ENCODE peak calls at places on chromosomes 13 and 19, in four cellular contexts. One of them, this sample, is unnamed. For H3K9me1, the result is how much of the 10 kb centered on the place peaks cover.

GRCh38 chr13:47337781-47338507 is 441.1 kb upstream of the HTR2A start:
- DNase-seq in IMR-90: peak
- DNase-seq in K562: no peak
- DNase-seq in keratinocyte: no peak
- DNase-seq in this sample: no peak

GRCh38 chr13:114100446-114101320 is 31.7 kb downstream of the RASA3 start:
- DNase-seq in IMR-90: no peak
- DNase-seq in K562: no peak
- DNase-seq in keratinocyte: no peak
- DNase-seq in this sample: no peak

GRCh38 chr13:112839347-112840105 is 129.5 kb upstream of the MCF2L start:
- DNase-seq in IMR-90: peak
- DNase-seq in K562: no peak
- DNase-seq in keratinocyte: no peak
- DNase-seq in this sample: no peak

GRCh38 chr19:48837081-48837524 is 812 bp upstream of the HSD17B14 start:
- DNase-seq in IMR-90: peak
- DNase-seq in K562: no peak
- DNase-seq in keratinocyte: no peak
- DNase-seq in this sample: peak

GRCh38 chr13:30388401-30389283 is 33.7 kb upstream of the UBE2L5 start:
- DNase-seq in IMR-90: peak
- DNase-seq in K562: no peak
- DNase-seq in keratinocyte: no peak
- DNase-seq in this sample: peak

GRCh38 chr19:33622505-33622808 is 704 bp downstream of the CHST8 start:
- DNase-seq in IMR-90: no peak
- DNase-seq in K562: no peak
- DNase-seq in keratinocyte: no peak
- DNase-seq in this sample: no peak

GRCh38 chr19:17560205-17560595 is 4.8 kb downstream of the COLGALT1 start:
- DNase-seq in IMR-90: peak
- DNase-seq in K562: no peak
- DNase-seq in keratinocyte: no peak
- DNase-seq in this sample: peak

GRCh38 chr13:97030705-97031452 is 36.6 kb upstream of the OXGR1 start:
- DNase-seq in IMR-90: peak
- DNase-seq in K562: peak
- DNase-seq in keratinocyte: no peak
- DNase-seq in this sample: peak

GRCh38 chr13:97239943-97240788 is 18.0 kb downstream of the MBNL2 start:
- DNase-seq in IMR-90: no peak
- DNase-seq in K562: no peak
- DNase-seq in keratinocyte: no peak
- DNase-seq in this sample: no peak

GRCh38 chr19:40718774-40719391 is 2.0 kb downstream of the ITPKC start:
- DNase-seq in IMR-90: peak
- DNase-seq in K562: peak
- DNase-seq in keratinocyte: peak
- DNase-seq in this sample: peak

GRCh38 chr13:32256243-32256642 is 58.9 kb downstream of the ZAR1L start:
- DNase-seq in IMR-90: no peak
- DNase-seq in K562: no peak
- DNase-seq in keratinocyte: no peak
- DNase-seq in this sample: no peak

GRCh38 chr19:18091217-18091608 is 4.5 kb upstream of the IL12RB1 start:
- DNase-seq in IMR-90: no peak
- DNase-seq in K562: peak
- DNase-seq in keratinocyte: no peak
- DNase-seq in this sample: no peak

GRCh38 chr19:6211632-6212402 is 68.0 kb downstream of the MLLT1 start:
- DNase-seq in IMR-90: no peak
- DNase-seq in K562: no peak
- DNase-seq in keratinocyte: no peak
- DNase-seq in this sample: no peak

GRCh38 chr13:97986841-97987240 is 33.4 kb downstream of the IPO5 start:
- DNase-seq in IMR-90: no peak
- DNase-seq in K562: no peak
- DNase-seq in keratinocyte: no peak
- DNase-seq in this sample: no peak

GRCh38 chr19:48683349-48683748 is 10.5 kb upstream of the NTN5 start:
- DNase-seq in IMR-90: peak
- DNase-seq in K562: no peak
- DNase-seq in keratinocyte: no peak
- DNase-seq in this sample: peak

GRCh38 chr13:96816874-96817273 is 177.4 kb downstream of the OXGR1 start:
- DNase-seq in IMR-90: no peak
- DNase-seq in K562: no peak
- DNase-seq in keratinocyte: no peak
- DNase-seq in this sample: no peak

GRCh38 chr19:35214766-35215422 is 13.6 kb downstream of the FAM187B start:
- DNase-seq in IMR-90: no peak
- DNase-seq in K562: no peak
- DNase-seq in keratinocyte: no peak
- DNase-seq in this sample: no peak

GRCh38 chr19:2490659-2491058 is 14.7 kb downstream of the GADD45B start:
- DNase-seq in IMR-90: no peak
- DNase-seq in K562: no peak
- DNase-seq in keratinocyte: no peak
- DNase-seq in this sample: no peak

GRCh38 chr13:50081106-50081898 is 66.1 kb downstream of the KCNRG start:
- DNase-seq in IMR-90: no peak
- DNase-seq in K562: peak
- DNase-seq in keratinocyte: no peak
- DNase-seq in this sample: peak

DNA sequence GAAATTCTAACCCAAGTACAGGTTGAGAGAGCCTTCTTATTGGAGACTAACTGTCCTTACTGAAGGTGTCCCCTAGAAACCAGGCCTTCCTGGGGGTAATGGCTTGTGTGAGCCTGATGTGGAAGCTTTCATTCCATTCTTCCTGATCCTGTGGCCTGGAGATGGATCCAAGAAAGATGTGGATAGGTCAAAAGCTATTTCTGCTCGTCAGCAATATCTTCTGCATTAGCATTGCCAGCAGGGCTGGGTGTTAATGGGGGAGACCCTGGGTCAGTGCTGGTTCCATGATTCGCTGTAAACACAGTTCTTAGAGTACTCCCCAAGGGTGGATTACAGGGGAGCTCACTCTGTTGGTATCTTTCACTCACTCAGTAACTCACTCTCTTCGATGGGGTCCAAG is 42.9 kb downstream of the CBY2 start:
- DNase-seq in IMR-90: no peak
- DNase-seq in K562: no peak
- DNase-seq in keratinocyte: no peak
- DNase-seq in this sample: no peak
- H3K9me1 ChIP-seq in IMR-90: under half
- H3K9me1 ChIP-seq in K562: under half
- H3K9me1 ChIP-seq in keratinocyte: under half
- H3K9me1 ChIP-seq in this sample: under half

GRCh38 chr13:75223981-75224742 is 257.8 kb downstream of the TBC1D4 start:
- DNase-seq in IMR-90: no peak
- DNase-seq in K562: no peak
- DNase-seq in keratinocyte: no peak
- DNase-seq in this sample: no peak
- H3K9me1 ChIP-seq in IMR-90: under half
- H3K9me1 ChIP-seq in K562: under half
- H3K9me1 ChIP-seq in keratinocyte: under half
- H3K9me1 ChIP-seq in this sample: under half

DNA sequence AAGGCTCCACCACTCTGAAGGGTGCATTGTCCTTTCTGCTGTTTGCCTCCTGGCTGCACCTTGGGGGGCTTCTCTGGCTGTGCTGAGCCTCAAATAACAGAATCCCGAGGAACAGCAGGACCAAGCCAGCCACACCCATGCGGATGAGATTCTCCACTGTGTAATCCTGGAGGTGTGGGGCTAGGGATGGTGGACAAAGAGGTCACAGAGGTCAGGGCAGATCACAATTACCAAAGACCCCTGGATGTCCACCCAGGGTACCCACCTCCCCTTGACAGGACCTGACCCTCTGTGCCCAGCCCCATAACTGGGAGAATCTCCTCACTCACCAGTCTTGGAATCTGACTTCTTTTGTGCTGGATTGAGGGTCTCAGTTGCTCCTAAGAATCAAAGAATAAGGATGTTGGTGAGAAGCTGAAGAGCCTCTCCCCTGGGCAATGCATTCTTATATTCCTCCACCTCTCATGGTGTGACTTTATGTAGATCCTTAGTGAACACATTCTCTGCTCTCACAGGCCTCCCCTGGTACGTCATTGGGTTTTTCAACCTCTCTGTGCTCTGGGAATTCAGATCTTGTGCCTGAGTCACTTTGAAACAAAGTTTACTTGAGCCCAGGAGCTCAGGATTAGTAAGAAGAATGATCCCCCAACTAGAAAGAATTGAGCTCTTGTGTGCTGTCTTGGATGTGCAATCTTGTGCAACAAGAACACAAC is 5.2 kb downstream of the LILRA4 start:
- DNase-seq in IMR-90: no peak
- DNase-seq in K562: no peak
- DNase-seq in keratinocyte: no peak
- DNase-seq in this sample: no peak
- H3K9me1 ChIP-seq in IMR-90: under half
- H3K9me1 ChIP-seq in K562: under half
- H3K9me1 ChIP-seq in keratinocyte: under half
- H3K9me1 ChIP-seq in this sample: under half

GRCh38 chr13:45332831-45333219 is 8.2 kb downstream of the TPT1 start:
- DNase-seq in IMR-90: no peak
- DNase-seq in K562: no peak
- DNase-seq in keratinocyte: no peak
- DNase-seq in this sample: no peak
- H3K9me1 ChIP-seq in IMR-90: under half
- H3K9me1 ChIP-seq in K562: under half
- H3K9me1 ChIP-seq in keratinocyte: under half
- H3K9me1 ChIP-seq in this sample: under half

DNA sequence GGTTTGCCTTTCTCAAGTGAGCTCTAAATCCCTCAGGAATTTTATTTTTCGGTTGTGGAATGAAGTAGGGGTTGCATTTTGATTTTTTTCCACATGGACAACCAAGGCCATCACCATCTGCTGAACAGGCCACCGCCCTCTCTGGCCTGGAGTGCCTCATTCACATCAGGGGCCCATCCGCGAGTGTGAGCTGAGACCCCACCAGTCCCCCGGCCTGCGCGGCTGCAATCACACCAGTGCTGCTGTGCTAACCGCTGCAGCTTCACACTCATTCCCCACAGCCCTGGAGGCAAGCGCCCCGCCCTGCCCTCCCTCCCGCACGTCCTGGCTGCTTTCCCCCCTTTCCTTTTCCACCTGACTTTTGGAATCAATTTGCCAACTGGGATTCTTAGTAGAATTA is 35.7 kb upstream of the ARHGEF7 start:
- DNase-seq in IMR-90: no peak
- DNase-seq in K562: no peak
- DNase-seq in keratinocyte: no peak
- DNase-seq in this sample: no peak
- H3K9me1 ChIP-seq in IMR-90: under half
- H3K9me1 ChIP-seq in K562: under half
- H3K9me1 ChIP-seq in keratinocyte: under half
- H3K9me1 ChIP-seq in this sample: under half

DNA sequence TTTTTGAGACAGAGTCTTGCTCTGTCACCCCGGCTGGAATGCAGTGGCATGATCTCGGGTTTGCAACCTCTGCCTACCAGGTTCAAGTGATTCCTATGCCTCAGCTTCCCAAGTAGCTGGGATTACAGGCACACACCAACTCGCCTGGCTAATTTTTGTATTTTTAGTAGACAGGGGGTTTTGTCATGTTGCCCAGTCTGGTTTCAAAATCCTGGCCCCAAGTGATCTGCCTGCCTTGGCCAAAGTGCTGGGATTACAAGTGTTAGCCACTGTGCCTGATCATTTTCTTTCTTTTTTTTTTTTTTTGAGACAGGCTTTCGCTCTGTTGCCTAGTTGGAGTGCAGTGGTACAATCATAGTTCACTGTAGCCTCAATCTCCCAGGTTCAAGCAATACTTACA is 28.7 kb downstream of the ZMYM5 start:
- DNase-seq in IMR-90: no peak
- DNase-seq in K562: no peak
- DNase-seq in keratinocyte: no peak
- DNase-seq in this sample: no peak
- H3K9me1 ChIP-seq in IMR-90: under half
- H3K9me1 ChIP-seq in K562: under half
- H3K9me1 ChIP-seq in keratinocyte: under half
- H3K9me1 ChIP-seq in this sample: under half

GRCh38 chr19:58150328-58150921 is at the start of gene ZNF329:
- DNase-seq in IMR-90: peak
- DNase-seq in K562: peak
- DNase-seq in keratinocyte: peak
- DNase-seq in this sample: peak
- H3K9me1 ChIP-seq in IMR-90: under half
- H3K9me1 ChIP-seq in K562: under half
- H3K9me1 ChIP-seq in keratinocyte: under half
- H3K9me1 ChIP-seq in this sample: under half

GRCh38 chr13:28163587-28163986 is 25.2 kb downstream of the PAN3 start:
- DNase-seq in IMR-90: no peak
- DNase-seq in K562: no peak
- DNase-seq in keratinocyte: no peak
- DNase-seq in this sample: no peak
- H3K9me1 ChIP-seq in IMR-90: under half
- H3K9me1 ChIP-seq in K562: under half
- H3K9me1 ChIP-seq in keratinocyte: under half
- H3K9me1 ChIP-seq in this sample: under half

DNA sequence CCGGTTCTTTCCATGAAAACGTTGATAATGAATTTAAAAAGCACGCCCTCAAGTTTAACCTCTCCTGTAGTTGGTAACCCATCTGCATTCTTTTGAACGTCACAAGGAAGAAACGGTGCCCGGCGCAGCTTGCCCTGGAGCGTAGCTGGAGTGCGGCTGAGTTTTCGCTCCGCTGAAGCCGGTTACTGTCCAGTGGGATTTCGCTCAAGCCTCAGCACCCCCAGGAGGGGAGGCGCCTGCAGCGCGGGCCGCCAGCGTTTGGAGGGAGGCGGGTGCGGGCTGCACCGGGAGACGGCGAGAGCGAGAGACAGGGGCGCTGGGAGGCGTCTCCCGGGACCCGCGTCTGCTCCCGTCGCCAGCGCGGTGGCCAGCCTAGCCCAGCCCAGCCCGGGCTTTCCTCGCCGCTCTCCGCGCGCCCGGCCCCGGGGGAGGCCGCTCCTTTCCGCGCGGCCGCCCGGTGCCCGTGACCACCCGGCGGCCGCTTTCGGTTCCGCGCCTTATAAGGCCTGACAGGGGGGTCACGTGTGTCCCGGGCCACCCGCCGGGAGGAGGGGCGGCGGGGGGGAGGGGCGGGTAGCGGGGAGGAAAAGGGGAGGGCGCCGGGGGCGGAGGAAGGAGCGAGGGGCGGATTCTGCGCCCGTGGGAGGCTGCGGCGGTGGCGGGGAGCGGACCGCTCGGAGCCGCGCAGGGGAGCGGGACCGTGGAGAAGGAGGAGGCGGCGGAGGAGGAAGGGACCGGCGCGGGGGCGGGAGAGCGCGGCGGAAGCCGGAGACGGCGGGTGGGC is 8.3 kb upstream of the DGKH start:
- DNase-seq in IMR-90: peak
- DNase-seq in K562: peak
- DNase-seq in keratinocyte: no peak
- DNase-seq in this sample: peak
- H3K9me1 ChIP-seq in IMR-90: under half
- H3K9me1 ChIP-seq in K562: under half
- H3K9me1 ChIP-seq in keratinocyte: under half
- H3K9me1 ChIP-seq in this sample: under half

GRCh38 chr19:8505680-8506401 is 3.4 kb upstream of the PRAM1 start:
- DNase-seq in IMR-90: peak
- DNase-seq in K562: peak
- DNase-seq in keratinocyte: no peak
- DNase-seq in this sample: peak
- H3K9me1 ChIP-seq in IMR-90: under half
- H3K9me1 ChIP-seq in K562: under half
- H3K9me1 ChIP-seq in keratinocyte: under half
- H3K9me1 ChIP-seq in this sample: under half